ENCODE peak calls at places on chromosomes 7 and 10, in six cellular contexts. W, C, M, S, T and R are unnamed samples. For H3K9me2, the result is how much of the 10 kb centered on the place peaks cover.

GRCh38 chr7:74026406-74027123 is 1.4 kb upstream of the ELN start:
- DNase-seq in W (peak), C (peak), M (peak), S (peak), T (peak), R (peak)

GRCh38 chr10:113488186-113488585 is 64.7 kb upstream of the HABP2 start:
- DNase-seq in W (no peak), C (no peak), M (no peak), S (no peak), T (no peak), R (no peak)

GRCh38 chr7:124907490-124907889 is 22.1 kb downstream of the POT1 start:
- DNase-seq in W (no peak), C (no peak), M (no peak), S (no peak), T (peak), R (no peak)

GRCh38 chr10:108578258-108578657 is 1345.1 kb downstream of the XPNPEP1 start:
- DNase-seq in W (no peak), C (no peak), M (no peak), S (no peak), T (no peak), R (no peak)

GRCh38 chr7:134777470-134777869 is 2.0 kb upstream of the CALD1 start:
- DNase-seq in W (no peak), C (no peak), M (no peak), S (peak), T (no peak), R (no peak)

GRCh38 chr7:28623105-28623730 is 210.9 kb downstream of the CREB5 start:
- DNase-seq in W (peak), C (no peak), M (peak), S (no peak), T (peak), R (no peak)

GRCh38 chr10:31939797-31940708 is 11.4 kb upstream of the ARHGAP12 start:
- DNase-seq in W (peak), C (no peak), M (peak), S (peak), T (no peak), R (no peak)

GRCh38 chr7:101315336-101315735 is 6.3 kb downstream of the IFT22 start:
- DNase-seq in W (peak), C (peak), M (peak), S (peak), T (peak), R (peak)

GRCh38 chr7:84339306-84339705 is 144.7 kb upstream of the SEMA3A start:
- DNase-seq in W (no peak), C (no peak), M (no peak), S (no peak), T (no peak), R (no peak)

GRCh38 chr10:88810196-88810961 is 7.8 kb downstream of the LIPM start:
- DNase-seq in W (peak), C (peak), M (peak), S (peak), T (peak), R (peak)

GRCh38 chr7:140478361-140479061 is 794 bp downstream of the MKRN1 start:
- DNase-seq in W (peak), C (no peak), M (peak), S (peak), T (peak), R (peak)

GRCh38 chr10:61628875-61629513 is 33.7 kb upstream of the CABCOCO1 start:
- DNase-seq in W (peak), C (no peak), M (peak), S (no peak), T (no peak), R (no peak)

GRCh38 chr7:91005861-91006260 is 258.4 kb upstream of the FZD1 start:
- DNase-seq in W (no peak), C (no peak), M (no peak), S (no peak), T (no peak), R (no peak)

GRCh38 chr7:47266131-47266706 is 315.7 kb downstream of the TNS3 start:
- DNase-seq in W (peak), C (peak), M (peak), S (peak), T (peak), R (peak)

GRCh38 chr7:96084880-96085551 is 236.9 kb downstream of the SLC25A13 start:
- DNase-seq in W (peak), C (no peak), M (peak), S (no peak), T (no peak), R (no peak)

GRCh38 chr10:95266674-95267095 is 24.1 kb downstream of the PDLIM1 start:
- DNase-seq in W (peak), C (peak), M (peak), S (peak), T (no peak), R (peak)

GRCh38 chr7:71846160-71846559 is 566.0 kb downstream of the CALN1 start:
- DNase-seq in W (peak), C (no peak), M (no peak), S (no peak), T (no peak), R (peak)

GRCh38 chr10:61825001-61825400 is 76.5 kb upstream of the ARID5B start:
- DNase-seq in W (no peak), C (no peak), M (no peak), S (no peak), T (no peak), R (no peak)

GRCh38 chr10:132904169-132904813 is 38.1 kb downstream of the CFAP46 start:
- DNase-seq in W (peak), C (peak), M (peak), S (peak), T (peak), R (peak)

GRCh38 chr7:77269360-77270075 is 69.9 kb upstream of the FGL2 start:
- DNase-seq in W (no peak), C (no peak), M (no peak), S (no peak), T (peak), R (peak)

GRCh38 chr10:27153855-27154198 is 357 bp downstream of the YME1L1 start:
- DNase-seq in W (peak), C (no peak), M (peak), S (peak), T (peak), R (peak)

GRCh38 chr7:21526448-21526847 is 16.4 kb upstream of the DNAH11 start:
- DNase-seq in W (no peak), C (no peak), M (no peak), S (no peak), T (no peak), R (no peak)

GRCh38 chr10:92074126-92074887 is 150.7 kb downstream of the BTAF1 start:
- DNase-seq in W (peak), C (peak), M (peak), S (no peak), T (peak), R (peak)

GRCh38 chr7:143248781-143249354 is 14.4 kb upstream of the GSTK1 start:
- DNase-seq in W (no peak), C (no peak), M (peak), S (no peak), T (no peak), R (no peak)

GRCh38 chr7:98930921-98931320 is 52.6 kb downstream of the TRRAP start:
- DNase-seq in W (peak), C (no peak), M (no peak), S (no peak), T (peak), R (no peak)

GRCh38 chr7:156590212-156590611 is 50.4 kb upstream of the RNF32 start:
- DNase-seq in W (no peak), C (no peak), M (no peak), S (no peak), T (no peak), R (no peak)

GRCh38 chr7:80935971-80936370 is 17.1 kb upstream of the SEMA3C start:
- DNase-seq in W (no peak), C (no peak), M (no peak), S (no peak), T (no peak), R (no peak)

GRCh38 chr7:8260871-8261707 is 878 bp downstream of the ICA1 start:
- DNase-seq in W (peak), C (no peak), M (peak), S (peak), T (peak), R (no peak)

GRCh38 chr10:89086801-89087513 is 96.4 kb downstream of the FAS start:
- DNase-seq in W (peak), C (no peak), M (no peak), S (no peak), T (no peak), R (no peak)

GRCh38 chr10:48215148-48215982 is 59.1 kb downstream of the FRMPD2 start:
- DNase-seq in W (peak), C (peak), M (peak), S (peak), T (peak), R (peak)

GRCh38 chr7:151013728-151014497 is 10.4 kb downstream of the ATG9B start:
- DNase-seq in W (peak), C (no peak), M (peak), S (peak), T (peak), R (peak)

GRCh38 chr10:2885276-2885955 is 181.9 kb upstream of the PFKP start:
- DNase-seq in W (no peak), C (no peak), M (no peak), S (no peak), T (no peak), R (peak)

GRCh38 chr10:36531621-36532020 is 593.8 kb upstream of the ANKRD30A start:
- DNase-seq in W (peak), C (no peak), M (peak), S (no peak), T (no peak), R (no peak)

GRCh38 chr7:19491821-19492452 is 216.9 kb downstream of the POLR1F start:
- DNase-seq in W (peak), C (peak), M (peak), S (peak), T (peak), R (peak)

GRCh38 chr10:71984126-71984797 is 20.1 kb downstream of the CHST3 start:
- DNase-seq in W (no peak), C (no peak), M (no peak), S (peak), T (no peak), R (no peak)

GRCh38 chr10:126561499-126562208 is 108.8 kb downstream of the C10orf90 start:
- DNase-seq in W (peak), C (no peak), M (no peak), S (no peak), T (no peak), R (no peak)

GRCh38 chr10:29691564-29692064 is 56.8 kb upstream of the SVIL start:
- DNase-seq in W (peak), C (no peak), M (peak), S (peak), T (no peak), R (no peak)

GRCh38 chr10:70399177-70399576 is 4.8 kb upstream of the EIF4EBP2 start:
- DNase-seq in W (no peak), C (no peak), M (no peak), S (no peak), T (no peak), R (peak)

DNA sequence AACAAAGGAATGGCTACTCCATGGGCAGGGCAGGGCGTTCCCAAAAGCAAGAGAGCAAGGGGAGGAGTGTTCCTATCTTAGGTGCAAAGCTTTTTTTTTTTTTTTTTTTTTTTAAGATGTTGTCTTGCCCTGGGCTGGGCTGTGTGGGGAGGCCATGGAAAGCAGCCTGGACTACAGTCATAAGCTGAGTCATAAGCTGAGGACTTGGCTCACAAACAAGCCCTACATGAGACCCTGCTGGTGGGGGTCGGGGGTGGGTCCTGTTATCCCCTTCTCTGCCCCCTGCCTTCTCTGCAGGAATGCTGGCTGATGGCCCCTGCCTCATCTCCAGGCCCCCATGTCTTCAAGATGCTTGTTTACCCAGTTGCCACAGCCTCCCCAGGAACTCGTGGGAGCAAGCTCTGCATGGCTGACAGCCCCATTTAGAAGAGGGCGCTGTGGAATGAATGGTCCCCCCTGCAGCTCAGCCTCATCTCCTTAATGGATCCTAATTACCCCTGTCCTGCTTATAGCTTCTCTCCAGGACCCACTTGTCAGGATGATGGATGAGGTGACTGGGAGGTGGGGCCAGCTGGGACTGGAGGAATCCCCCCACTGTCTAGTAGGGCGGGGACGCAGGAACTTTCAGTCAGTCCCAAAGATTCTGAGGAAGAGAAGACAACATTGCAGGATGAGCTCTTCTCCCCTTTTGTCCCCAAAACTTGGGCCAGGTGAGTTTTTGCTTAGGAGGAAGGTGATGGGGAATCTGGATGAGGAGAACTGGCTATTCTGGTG is 340.8 kb upstream of the PODXL start:
- DNase-seq in W (peak), C (peak), M (peak), S (peak), T (no peak), R (no peak)
- H3K9me2 ChIP-seq in W (under half), C (under half), M (under half), S (under half), T (under half), R (under half)

GRCh38 chr7:94228223-94228622 is 166.5 kb upstream of the COL1A2 start:
- DNase-seq in W (no peak), C (no peak), M (no peak), S (no peak), T (no peak), R (no peak)

GRCh38 chr7:94223375-94224084 is 171.2 kb upstream of the COL1A2 start:
- DNase-seq in W (peak), C (peak), M (peak), S (no peak), T (no peak), R (no peak)

GRCh38 chr7:94216944-94217461 is 177.7 kb upstream of the COL1A2 start:
- DNase-seq in W (no peak), C (no peak), M (no peak), S (no peak), T (no peak), R (no peak)

GRCh38 chr7:94222516-94222915 is 172.2 kb upstream of the COL1A2 start:
- DNase-seq in W (peak), C (no peak), M (no peak), S (no peak), T (no peak), R (no peak)
- H3K9ac ChIP-seq in W (no peak), C (no peak), M (no peak), S (no peak), T (no peak), R (no peak)

GRCh38 chr7:54712777-54713176 is 46.2 kb downstream of the SEC61G start:
- DNase-seq in W (no peak), C (no peak), M (no peak), S (no peak), T (no peak), R (no peak)
- H3K9me2 ChIP-seq in W (under half), C (under half), M (under half), S (under half), T (under half), R (under half)

GRCh38 chr7:87474533-87475358 is 734 bp downstream of the ABCB4 start:
- DNase-seq in W (peak), C (no peak), M (peak), S (peak), T (no peak), R (peak)

GRCh38 chr7:87473192-87473591 is 2.3 kb downstream of the ABCB4 start:
- DNase-seq in W (no peak), C (no peak), M (no peak), S (no peak), T (no peak), R (no peak)

GRCh38 chr7:87475359-87476178 is at the start of gene ABCB4:
- DNase-seq in W (peak), C (no peak), M (no peak), S (peak), T (no peak), R (no peak)

GRCh38 chr7:87474046-87474445 is 1.4 kb downstream of the ABCB4 start:
- DNase-seq in W (peak), C (no peak), M (no peak), S (no peak), T (no peak), R (no peak)

GRCh38 chr7:87476179-87476557 is 688 bp upstream of the ABCB4 start:
- DNase-seq in W (peak), C (no peak), M (no peak), S (no peak), T (no peak), R (no peak)
- H3K9ac ChIP-seq in W (no peak), C (no peak), M (no peak), S (no peak), T (no peak), R (no peak)

DNA sequence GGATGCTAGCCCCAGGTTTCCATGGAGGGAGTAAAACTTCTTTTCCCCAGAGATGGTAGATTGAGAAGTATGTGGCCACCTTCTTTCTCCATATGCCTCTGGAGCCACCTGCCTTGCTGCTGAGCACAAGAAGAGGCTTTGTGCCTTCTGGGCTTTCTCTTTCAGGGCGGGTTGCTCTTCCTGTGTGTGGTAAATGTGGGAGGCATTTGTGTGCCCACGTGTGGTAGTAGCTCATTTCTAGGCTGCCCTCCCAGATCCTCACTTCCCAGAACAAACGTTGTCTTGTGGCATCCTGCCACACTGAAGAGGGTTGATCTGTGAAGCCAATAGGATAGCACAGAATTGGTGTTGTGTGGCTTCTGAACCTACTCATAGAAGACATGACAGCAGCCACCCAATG is 342.0 kb upstream of the PODXL start:
- DNase-seq in W (peak), C (no peak), M (peak), S (no peak), T (no peak), R (no peak)
- H3K9me2 ChIP-seq in W (under half), C (under half), M (under half), S (under half), T (under half), R (under half)

DNA sequence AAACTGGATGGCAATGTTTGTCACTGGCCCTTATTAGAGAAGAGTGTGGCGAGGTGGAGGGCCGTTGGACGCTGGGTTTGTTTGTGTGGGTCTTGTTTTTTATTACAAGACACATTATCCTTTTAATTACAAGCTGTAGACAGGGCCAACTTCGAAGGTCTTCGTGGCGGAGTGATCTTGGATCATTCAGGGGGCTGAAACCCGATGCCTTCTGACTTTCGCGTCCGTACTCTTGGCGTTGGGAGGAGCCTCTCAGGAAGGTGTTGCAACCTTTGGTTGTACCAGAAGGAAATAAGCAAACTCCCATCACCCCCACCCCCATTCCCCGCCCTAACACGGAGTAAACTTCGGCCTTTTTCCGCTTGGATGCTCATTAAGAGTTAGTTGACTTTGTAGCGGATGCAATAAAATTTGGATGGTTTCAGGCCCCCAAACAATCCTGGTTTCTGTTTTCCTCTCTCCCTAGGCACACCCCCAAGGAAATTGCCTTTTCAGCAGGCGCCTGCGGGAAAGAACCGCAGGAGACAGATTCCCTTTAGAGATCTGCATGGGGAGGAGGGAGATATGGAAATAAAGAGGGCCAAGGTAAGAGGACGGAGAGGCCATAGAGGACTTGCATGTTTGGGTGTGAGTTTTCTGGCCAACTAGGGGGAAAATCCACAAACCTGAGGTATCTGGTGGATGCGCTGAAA is 294.5 kb upstream of the NFE2L3 start:
- DNase-seq in W (peak), C (no peak), M (peak), S (peak), T (no peak), R (no peak)
- H3K9ac ChIP-seq in W (peak), C (peak), M (peak), S (no peak), T (no peak), R (peak)

GRCh38 chr10:1267148-1267547 is 211.0 kb downstream of the WDR37 start:
- DNase-seq in W (no peak), C (no peak), M (no peak), S (no peak), T (no peak), R (no peak)
- H3K9me2 ChIP-seq in W (under half), C (under half), M (under half), S (under half), T (under half), R (under half)